ENCODE peak calls at places on chromosome 5, in eight cellular contexts. Y, V, S, O, L, F, W and H are unnamed samples.

GRCh38 chr5:94248175-94248875 is 370.1 kb downstream of the KIAA0825 start:
- DNase-seq in F (no peak), Y (no peak), O (no peak), V (no peak), S (no peak), W (no peak), L (no peak), H (no peak)

GRCh38 chr5:145471831-145472616 is 363.1 kb downstream of the PRELID2 start:
- DNase-seq in V (no peak), O (peak), Y (peak), S (no peak), W (no peak), L (peak), F (no peak), H (peak)

GRCh38 chr5:51377151-51378060 is 5.8 kb upstream of the ISL1 start:
- DNase-seq in W (peak), V (no peak), O (no peak), S (no peak), F (no peak), L (no peak), Y (no peak), H (peak)

GRCh38 chr5:32625106-32625505 is 39.7 kb downstream of the SUB1 start:
- DNase-seq in S (no peak), Y (no peak), L (no peak), F (no peak), W (no peak), O (no peak), V (no peak), H (no peak)

GRCh38 chr5:126864042-126864688 is 87.2 kb downstream of the LMNB1 start:
- DNase-seq in S (no peak), V (no peak), F (no peak), O (no peak), Y (no peak), W (peak), L (no peak), H (peak)

GRCh38 chr5:55564716-55565115 is 30.0 kb upstream of the PLPP1 start:
- DNase-seq in L (no peak), Y (peak), F (no peak), W (no peak), S (no peak), V (no peak), O (no peak), H (no peak)

GRCh38 chr5:154756203-154756870 is 1.2 kb downstream of the LARP1 start:
- DNase-seq in Y (peak), L (peak), V (no peak), S (peak), W (no peak), F (peak), O (no peak), H (no peak)

GRCh38 chr5:178360231-178360925 is 127.8 kb upstream of the PHYKPL start:
- DNase-seq in O (no peak), F (no peak), L (no peak), Y (no peak), S (no peak), V (no peak), W (no peak), H (no peak)

GRCh38 chr5:60677831-60678664 is 21.9 kb downstream of the DEPDC1B start:
- DNase-seq in L (peak), S (no peak), V (peak), O (peak), W (no peak), F (peak), Y (peak), H (peak)

GRCh38 chr5:73327908-73328455 is 120.6 kb downstream of the FOXD1 start:
- DNase-seq in V (no peak), L (no peak), O (peak), Y (peak), W (no peak), S (no peak), F (peak), H (no peak)

GRCh38 chr5:179974281-179974945 is 66.7 kb upstream of the TBC1D9B start:
- DNase-seq in V (no peak), Y (no peak), L (no peak), W (no peak), F (no peak), S (no peak), O (no peak), H (no peak)

GRCh38 chr5:28896949-28897348 is 1858.6 kb upstream of the CDH9 start:
- DNase-seq in O (no peak), F (no peak), Y (no peak), L (no peak), V (peak), S (no peak), W (no peak), H (peak)

GRCh38 chr5:57383093-57383861 is 99.3 kb downstream of the ACTBL2 start:
- DNase-seq in Y (peak), S (no peak), V (peak), O (peak), W (no peak), L (peak), F (peak), H (peak)

GRCh38 chr5:149062371-149063016 is 368 bp downstream of the SH3TC2 start:
- DNase-seq in Y (peak), V (peak), F (peak), L (peak), O (peak), W (no peak), S (no peak), H (no peak)

GRCh38 chr5:131563434-131564228 is 71.4 kb downstream of the RAPGEF6 start:
- DNase-seq in F (no peak), L (no peak), W (no peak), O (no peak), Y (no peak), S (no peak), V (no peak), H (peak)

GRCh38 chr5:79858097-79858723 is 132.9 kb downstream of the MTX3 start:
- DNase-seq in V (peak), F (peak), S (peak), W (peak), Y (peak), L (peak), O (peak), H (peak)

GRCh38 chr5:150302301-150303069 is at the start of gene ARSI:
- DNase-seq in O (peak), V (no peak), Y (peak), F (peak), W (peak), L (peak), S (no peak), H (peak)

GRCh38 chr5:179310439-179311090 is 34.7 kb downstream of the ADAMTS2 start:
- DNase-seq in O (no peak), Y (no peak), V (no peak), L (no peak), S (no peak), F (no peak), W (peak), H (no peak)

GRCh38 chr5:146107901-146108300 is 2.5 kb upstream of the PLAC8L1 start:
- DNase-seq in Y (no peak), O (peak), W (no peak), L (no peak), S (no peak), V (no peak), F (peak), H (no peak)

GRCh38 chr5:64872044-64872443 is 103.3 kb downstream of the CWC27 start:
- DNase-seq in S (no peak), L (no peak), W (no peak), F (peak), V (no peak), Y (peak), O (peak), H (no peak)

GRCh38 chr5:178206166-178207101 is 2.1 kb downstream of the HNRNPAB start:
- DNase-seq in W (peak), O (peak), L (no peak), Y (no peak), S (no peak), V (no peak), F (no peak), H (no peak)

GRCh38 chr5:72064801-72065570 is 42.3 kb upstream of the MAP1B start:
- DNase-seq in O (no peak), Y (no peak), V (no peak), S (no peak), W (peak), L (no peak), F (no peak), H (peak)

GRCh38 chr5:176822041-176822425 is 11.7 kb downstream of the UNC5A start:
- DNase-seq in S (no peak), W (no peak), Y (peak), L (no peak), V (no peak), F (no peak), O (no peak), H (no peak)

GRCh38 chr5:72486371-72486770 is 20.8 kb downstream of the ZNF366 start:
- DNase-seq in O (peak), S (no peak), V (no peak), L (no peak), Y (no peak), W (no peak), F (no peak), H (no peak)

GRCh38 chr5:102843997-102844396 is 88.9 kb downstream of the PAM start:
- DNase-seq in Y (no peak), V (no peak), S (no peak), L (no peak), O (no peak), W (no peak), F (no peak), H (no peak)

GRCh38 chr5:157475432-157475831 is 15.4 kb downstream of the NIPAL4 start:
- DNase-seq in L (no peak), W (no peak), S (no peak), O (no peak), Y (no peak), F (no peak), V (no peak), H (no peak)

GRCh38 chr5:147437161-147437596 is 72.7 kb downstream of the DPYSL3 start:
- DNase-seq in S (no peak), F (no peak), V (no peak), O (peak), Y (no peak), L (no peak), W (no peak), H (peak)